ENCODE peak calls at places on chromosome 16, in five cellular contexts. One of them, this sample, is unnamed.

GRCh38 chr16:23222929-23223328 is 40.4 kb downstream of the SCNN1G start:
- DNase-seq in left cardiac atrium: no peak
- DNase-seq in HT1080: no peak
- DNase-seq in psoas muscle: no peak
- DNase-seq in germinal center: no peak
- DNase-seq in this sample: no peak

GRCh38 chr16:85728879-85729278 is 22.0 kb downstream of the C16orf74 start:
- DNase-seq in HT1080: no peak
- DNase-seq in psoas muscle: no peak
- DNase-seq in left cardiac atrium: no peak
- DNase-seq in germinal center: no peak
- DNase-seq in this sample: no peak

GRCh38 chr16:87207965-87208364 is 109.2 kb downstream of the C16orf95 start:
- DNase-seq in left cardiac atrium: no peak
- DNase-seq in psoas muscle: no peak
- DNase-seq in germinal center: no peak
- DNase-seq in HT1080: no peak
- DNase-seq in this sample: no peak

GRCh38 chr16:70257391-70257790 is 5.7 kb upstream of the EXOSC6 start:
- DNase-seq in psoas muscle: no peak
- DNase-seq in left cardiac atrium: no peak
- DNase-seq in HT1080: no peak
- DNase-seq in germinal center: no peak
- DNase-seq in this sample: no peak

GRCh38 chr16:4664538-4665418 is 28.6 kb upstream of the NUDT16L1 start:
- DNase-seq in HT1080: no peak
- DNase-seq in left cardiac atrium: no peak
- DNase-seq in germinal center: no peak
- DNase-seq in psoas muscle: no peak
- DNase-seq in this sample: peak; percentile 57

GRCh38 chr16:68526782-68527145 is 12.3 kb upstream of the ZFP90 start:
- DNase-seq in germinal center: no peak
- DNase-seq in psoas muscle: no peak
- DNase-seq in left cardiac atrium: no peak
- DNase-seq in HT1080: no peak
- DNase-seq in this sample: no peak

GRCh38 chr16:51549836-51550235 is 398.8 kb upstream of the SALL1 start:
- DNase-seq in psoas muscle: no peak
- DNase-seq in germinal center: no peak
- DNase-seq in left cardiac atrium: no peak
- DNase-seq in HT1080: peak; percentile 2
- DNase-seq in this sample: peak; percentile 22

GRCh38 chr16:50997679-50998078 is 153.4 kb downstream of the SALL1 start:
- DNase-seq in germinal center: no peak
- DNase-seq in psoas muscle: no peak
- DNase-seq in left cardiac atrium: no peak
- DNase-seq in HT1080: no peak
- DNase-seq in this sample: no peak

GRCh38 chr16:14353340-14353739 is 276.7 kb downstream of the PARN start:
- DNase-seq in left cardiac atrium: no peak
- DNase-seq in psoas muscle: no peak
- DNase-seq in germinal center: no peak
- DNase-seq in HT1080: no peak
- DNase-seq in this sample: no peak

GRCh38 chr16:63947022-63947421 is 1174.8 kb downstream of the CDH11 start:
- DNase-seq in HT1080: no peak
- DNase-seq in germinal center: no peak
- DNase-seq in psoas muscle: no peak
- DNase-seq in left cardiac atrium: no peak
- DNase-seq in this sample: no peak

GRCh38 chr16:64991011-64991410 is 130.9 kb downstream of the CDH11 start:
- DNase-seq in left cardiac atrium: no peak
- DNase-seq in HT1080: no peak
- DNase-seq in psoas muscle: no peak
- DNase-seq in germinal center: no peak
- DNase-seq in this sample: no peak

GRCh38 chr16:15846510-15846909 is 10.3 kb downstream of the MYH11 start:
- DNase-seq in left cardiac atrium: no peak
- DNase-seq in HT1080: no peak
- DNase-seq in psoas muscle: no peak
- DNase-seq in germinal center: no peak
- DNase-seq in this sample: no peak

GRCh38 chr16:56675685-56676210 is 6.1 kb downstream of the MT1H start:
- DNase-seq in germinal center: no peak
- DNase-seq in left cardiac atrium: no peak
- DNase-seq in HT1080: no peak
- DNase-seq in psoas muscle: no peak
- DNase-seq in this sample: no peak

GRCh38 chr16:23194497-23195221 is 12.1 kb downstream of the SCNN1G start:
- DNase-seq in germinal center: no peak
- DNase-seq in psoas muscle: no peak
- DNase-seq in left cardiac atrium: no peak
- DNase-seq in HT1080: no peak
- DNase-seq in this sample: no peak

GRCh38 chr16:27441276-27441675 is 39.3 kb downstream of the IL21R start:
- DNase-seq in germinal center: no peak
- DNase-seq in HT1080: no peak
- DNase-seq in psoas muscle: no peak
- DNase-seq in left cardiac atrium: no peak
- DNase-seq in this sample: no peak

GRCh38 chr16:5382484-5382883 is 284.9 kb upstream of the EEF2KMT start:
- DNase-seq in left cardiac atrium: no peak
- DNase-seq in germinal center: no peak
- DNase-seq in HT1080: no peak
- DNase-seq in psoas muscle: no peak
- DNase-seq in this sample: no peak